ENCODE peak calls at places on chromosomes 1 and 21, in seven cellular contexts. One of them, this sample, is unnamed. For H3K9me3, the result is how much of the 10 kb centered on the place peaks cover.

GRCh38 chr21:39384674-39385298 is 35.9 kb upstream of the HMGN1 start:
- DNase-seq in Karpas-422: no peak
- DNase-seq in endodermal cell: no peak
- DNase-seq in K562: no peak
- DNase-seq in colonic mucosa: no peak
- DNase-seq in mammary epithelial cell: peak
- DNase-seq in IMR-90: peak
- DNase-seq in this sample: no peak

GRCh38 chr21:37405629-37406028 is 39.1 kb downstream of the DYRK1A start:
- DNase-seq in endodermal cell: no peak
- DNase-seq in IMR-90: no peak
- DNase-seq in Karpas-422: peak
- DNase-seq in colonic mucosa: no peak
- DNase-seq in mammary epithelial cell: no peak
- DNase-seq in K562: no peak
- DNase-seq in this sample: no peak

GRCh38 chr1:224251741-224252146 is 68.7 kb downstream of the DEGS1 start:
- DNase-seq in endodermal cell: no peak
- DNase-seq in mammary epithelial cell: no peak
- DNase-seq in K562: no peak
- DNase-seq in colonic mucosa: no peak
- DNase-seq in Karpas-422: no peak
- DNase-seq in IMR-90: no peak
- DNase-seq in this sample: no peak

GRCh38 chr1:62064831-62065230 is 129.8 kb upstream of the L1TD1 start:
- DNase-seq in K562: no peak
- DNase-seq in IMR-90: no peak
- DNase-seq in mammary epithelial cell: no peak
- DNase-seq in Karpas-422: no peak
- DNase-seq in endodermal cell: no peak
- DNase-seq in colonic mucosa: no peak
- DNase-seq in this sample: no peak

GRCh38 chr1:163172596-163172995 is 30.1 kb downstream of the RGS5 start:
- DNase-seq in mammary epithelial cell: no peak
- DNase-seq in Karpas-422: no peak
- DNase-seq in colonic mucosa: no peak
- DNase-seq in K562: no peak
- DNase-seq in endodermal cell: no peak
- DNase-seq in IMR-90: no peak
- DNase-seq in this sample: peak

GRCh38 chr1:223870617-223871574 is 25.1 kb upstream of the TP53BP2 start:
- DNase-seq in IMR-90: no peak
- DNase-seq in colonic mucosa: no peak
- DNase-seq in K562: no peak
- DNase-seq in endodermal cell: peak
- DNase-seq in mammary epithelial cell: no peak
- DNase-seq in Karpas-422: no peak
- DNase-seq in this sample: peak

GRCh38 chr1:214415131-214415530 is 134.2 kb downstream of the SMYD2 start:
- DNase-seq in K562: no peak
- DNase-seq in IMR-90: no peak
- DNase-seq in mammary epithelial cell: peak
- DNase-seq in colonic mucosa: no peak
- DNase-seq in Karpas-422: no peak
- DNase-seq in endodermal cell: no peak
- DNase-seq in this sample: no peak

GRCh38 chr1:190679444-190679843 is 201.8 kb upstream of the BRINP3 start:
- DNase-seq in colonic mucosa: no peak
- DNase-seq in Karpas-422: no peak
- DNase-seq in IMR-90: no peak
- DNase-seq in K562: no peak
- DNase-seq in endodermal cell: no peak
- DNase-seq in mammary epithelial cell: peak
- DNase-seq in this sample: no peak

GRCh38 chr21:21001591-21002100 is 3.4 kb downstream of the NCAM2 start:
- DNase-seq in colonic mucosa: no peak
- DNase-seq in K562: no peak
- DNase-seq in endodermal cell: no peak
- DNase-seq in mammary epithelial cell: no peak
- DNase-seq in Karpas-422: no peak
- DNase-seq in IMR-90: no peak
- DNase-seq in this sample: no peak

GRCh38 chr1:228668553-228669400 is 66.5 kb upstream of the RHOU start:
- DNase-seq in colonic mucosa: no peak
- DNase-seq in K562: no peak
- DNase-seq in Karpas-422: no peak
- DNase-seq in mammary epithelial cell: no peak
- DNase-seq in endodermal cell: no peak
- DNase-seq in IMR-90: peak
- DNase-seq in this sample: peak

GRCh38 chr1:160576430-160576829 is 2.9 kb downstream of the CD84 start:
- DNase-seq in colonic mucosa: no peak
- DNase-seq in mammary epithelial cell: no peak
- DNase-seq in IMR-90: no peak
- DNase-seq in endodermal cell: no peak
- DNase-seq in K562: no peak
- DNase-seq in Karpas-422: no peak
- DNase-seq in this sample: no peak

GRCh38 chr1:55257958-55258357 is 42.8 kb upstream of the USP24 start:
- DNase-seq in mammary epithelial cell: no peak
- DNase-seq in Karpas-422: no peak
- DNase-seq in K562: no peak
- DNase-seq in IMR-90: peak
- DNase-seq in colonic mucosa: no peak
- DNase-seq in endodermal cell: no peak
- DNase-seq in this sample: no peak

GRCh38 chr1:182041615-182042014 is 19.9 kb downstream of the ZNF648 start:
- DNase-seq in K562: no peak
- DNase-seq in mammary epithelial cell: no peak
- DNase-seq in IMR-90: no peak
- DNase-seq in endodermal cell: no peak
- DNase-seq in colonic mucosa: no peak
- DNase-seq in Karpas-422: no peak
- DNase-seq in this sample: peak

GRCh38 chr1:40232444-40232843 is 15.3 kb upstream of the TMCO2 start:
- DNase-seq in mammary epithelial cell: no peak
- DNase-seq in IMR-90: no peak
- DNase-seq in Karpas-422: peak
- DNase-seq in K562: no peak
- DNase-seq in endodermal cell: no peak
- DNase-seq in colonic mucosa: no peak
- DNase-seq in this sample: no peak

GRCh38 chr1:156393095-156393494 is 24.1 kb downstream of the RHBG start:
- DNase-seq in K562: no peak
- DNase-seq in colonic mucosa: no peak
- DNase-seq in IMR-90: no peak
- DNase-seq in endodermal cell: no peak
- DNase-seq in Karpas-422: no peak
- DNase-seq in mammary epithelial cell: no peak
- DNase-seq in this sample: no peak
- H3K9ac ChIP-seq in K562: no peak
- H3K9ac ChIP-seq in colonic mucosa: no peak
- H3K9ac ChIP-seq in IMR-90: no peak
- H3K9ac ChIP-seq in endodermal cell: no peak
- H3K9ac ChIP-seq in Karpas-422: no peak
- H3K9ac ChIP-seq in mammary epithelial cell: no peak
- H3K9ac ChIP-seq in this sample: no peak

DNA sequence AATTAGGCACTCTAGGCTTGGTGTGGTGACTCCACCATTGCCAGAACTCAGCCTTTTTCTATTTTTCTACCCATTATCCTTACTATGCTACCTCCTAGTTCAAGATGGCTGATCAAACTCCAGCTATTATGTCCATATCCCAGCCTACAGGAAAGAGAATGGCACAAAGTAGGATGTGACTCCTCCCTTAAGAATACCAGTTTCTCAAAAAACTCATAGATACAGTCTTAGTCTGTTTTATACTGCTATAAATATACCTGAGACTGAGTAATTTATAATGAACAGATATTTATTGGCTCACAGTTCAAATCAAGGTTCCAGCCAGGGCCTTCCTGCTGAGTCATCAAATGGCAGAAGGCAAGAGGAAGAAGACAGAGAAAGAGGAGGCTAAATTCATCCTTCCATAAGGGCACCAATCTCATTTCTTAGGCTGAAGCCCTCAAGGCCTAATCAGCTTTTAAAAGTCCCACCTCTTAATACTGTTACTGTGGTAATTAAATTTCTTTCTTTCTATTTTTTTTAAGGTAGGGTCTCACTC is 542.8 kb upstream of the BEND5 start:
- DNase-seq in endodermal cell: no peak
- DNase-seq in K562: no peak
- DNase-seq in mammary epithelial cell: no peak
- DNase-seq in IMR-90: no peak
- DNase-seq in colonic mucosa: no peak
- DNase-seq in Karpas-422: no peak
- DNase-seq in this sample: no peak
- H3K9me3 ChIP-seq in endodermal cell: half or more
- H3K9me3 ChIP-seq in K562: under half
- H3K9me3 ChIP-seq in mammary epithelial cell: under half
- H3K9me3 ChIP-seq in IMR-90: under half
- H3K9me3 ChIP-seq in colonic mucosa: under half
- H3K9me3 ChIP-seq in Karpas-422: under half
- H3K9me3 ChIP-seq in this sample: under half

DNA sequence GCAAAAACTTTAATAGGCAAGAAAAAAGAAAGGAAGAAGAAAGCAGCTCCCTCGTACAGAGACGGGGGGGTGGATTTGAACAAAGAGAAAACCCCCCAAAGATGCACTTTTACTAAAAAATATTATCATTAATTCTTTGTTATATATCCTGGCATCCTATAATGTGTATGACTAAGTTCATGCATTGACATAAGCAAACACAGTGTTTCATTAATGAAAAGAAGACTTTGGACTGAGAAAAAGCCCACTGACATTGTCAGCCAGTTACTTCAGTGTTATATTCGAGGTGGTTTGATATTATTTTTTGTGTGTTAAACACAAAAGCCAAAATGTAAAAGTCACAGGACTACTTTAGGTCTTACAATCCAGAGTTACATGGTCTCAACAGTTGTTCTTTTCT is 110.1 kb upstream of the DPYD start:
- DNase-seq in mammary epithelial cell: no peak
- DNase-seq in K562: no peak
- DNase-seq in Karpas-422: no peak
- DNase-seq in IMR-90: no peak
- DNase-seq in endodermal cell: no peak
- DNase-seq in colonic mucosa: no peak
- DNase-seq in this sample: no peak
- H3K9ac ChIP-seq in mammary epithelial cell: no peak
- H3K9ac ChIP-seq in K562: no peak
- H3K9ac ChIP-seq in Karpas-422: no peak
- H3K9ac ChIP-seq in IMR-90: peak
- H3K9ac ChIP-seq in endodermal cell: no peak
- H3K9ac ChIP-seq in colonic mucosa: no peak
- H3K9ac ChIP-seq in this sample: no peak

GRCh38 chr1:41920658-41921057 is 1.9 kb upstream of the HIVEP3 start:
- DNase-seq in IMR-90: peak
- DNase-seq in mammary epithelial cell: peak
- DNase-seq in colonic mucosa: no peak
- DNase-seq in K562: no peak
- DNase-seq in Karpas-422: no peak
- DNase-seq in endodermal cell: no peak
- DNase-seq in this sample: peak
- H3K9me3 ChIP-seq in IMR-90: under half
- H3K9me3 ChIP-seq in mammary epithelial cell: under half
- H3K9me3 ChIP-seq in colonic mucosa: under half
- H3K9me3 ChIP-seq in K562: under half
- H3K9me3 ChIP-seq in Karpas-422: under half
- H3K9me3 ChIP-seq in endodermal cell: under half
- H3K9me3 ChIP-seq in this sample: under half